ENCODE peak calls at places on chromosomes 1 and 21, in seven cellular contexts. X, K, F, M, A, R and N are unnamed samples.

GRCh38 chr1:12619396-12620141 is 1.6 kb upstream of the DHRS3 start:
- DNase-seq in M (peak), R (no peak), K (peak), X (peak), F (peak), A (peak), N (peak)

GRCh38 chr1:1217621-1218523 is 3.9 kb upstream of the TNFRSF4 start:
- DNase-seq in X (no peak), R (no peak), A (no peak), F (no peak), M (no peak), K (no peak), N (peak)

GRCh38 chr1:29651684-29652665 is 415.7 kb downstream of the PTPRU start:
- DNase-seq in A (no peak), R (no peak), F (no peak), X (no peak), M (no peak), K (no peak), N (no peak)

GRCh38 chr1:244068563-244068962 is 17.5 kb downstream of the ZBTB18 start:
- DNase-seq in M (no peak), X (no peak), A (peak), R (no peak), F (no peak), K (no peak), N (no peak)

GRCh38 chr21:42653492-42654061 is at the start of gene PDE9A:
- DNase-seq in R (no peak), A (no peak), X (peak), F (no peak), K (no peak), M (peak), N (no peak)

GRCh38 chr1:29503441-29503840 is 267.1 kb downstream of the PTPRU start:
- DNase-seq in M (no peak), X (no peak), A (no peak), K (no peak), F (no peak), R (no peak), N (no peak)

GRCh38 chr1:51325878-51326755 is 4.2 kb downstream of the TTC39A start:
- DNase-seq in F (no peak), R (no peak), X (no peak), M (no peak), A (no peak), K (no peak), N (no peak)

GRCh38 chr1:51311826-51312225 is 18.5 kb downstream of the TTC39A start:
- DNase-seq in R (no peak), M (no peak), K (no peak), A (no peak), X (no peak), F (no peak), N (no peak)

GRCh38 chr1:154961497-154962237 is at the start of gene PYGO2:
- DNase-seq in R (no peak), M (peak), A (peak), X (peak), K (peak), F (peak), N (no peak)

GRCh38 chr1:63709267-63709828 is 64.5 kb upstream of the ROR1 start:
- DNase-seq in R (no peak), A (no peak), M (no peak), F (no peak), K (no peak), X (no peak), N (no peak)

GRCh38 chr1:77282187-77282865 is 507 bp downstream of the AK5 start:
- DNase-seq in R (no peak), X (peak), A (peak), K (peak), M (no peak), F (no peak), N (peak)

GRCh38 chr1:199705825-199706224 is 321.7 kb upstream of the NR5A2 start:
- DNase-seq in F (no peak), X (no peak), M (no peak), K (no peak), R (no peak), A (no peak), N (no peak)

GRCh38 chr21:45363921-45364463 is 41.0 kb upstream of the COL18A1 start:
- DNase-seq in M (peak), K (peak), F (no peak), X (peak), A (peak), R (no peak), N (peak)

GRCh38 chr1:207962716-207963428 is 51.9 kb upstream of the CD34 start:
- DNase-seq in A (no peak), X (peak), F (no peak), K (peak), M (peak), R (no peak), N (no peak)

GRCh38 chr1:157087030-157087429 is 12.6 kb downstream of the ETV3L start:
- DNase-seq in R (no peak), A (no peak), M (no peak), F (no peak), X (no peak), K (no peak), N (no peak)

GRCh38 chr1:197218857-197219256 is 49.2 kb upstream of the CRB1 start:
- DNase-seq in X (no peak), K (no peak), F (no peak), A (no peak), M (no peak), R (no peak), N (no peak)

GRCh38 chr1:6508876-6509602 is 17.6 kb upstream of the PLEKHG5 start:
- DNase-seq in X (no peak), K (no peak), M (no peak), R (no peak), A (no peak), F (no peak), N (no peak)

GRCh38 chr1:160907976-160908375 is 23.0 kb upstream of the ITLN1 start:
- DNase-seq in R (no peak), M (peak), K (no peak), X (no peak), A (no peak), F (no peak), N (no peak)

GRCh38 chr1:201408815-201409200 is 9.7 kb upstream of the LAD1 start:
- DNase-seq in F (no peak), K (no peak), A (no peak), M (no peak), X (no peak), R (no peak), N (no peak)

GRCh38 chr1:62476525-62477219 is 39.8 kb downstream of the USP1 start:
- DNase-seq in X (no peak), A (no peak), K (no peak), F (no peak), R (peak), M (no peak), N (no peak)

GRCh38 chr1:220879509-220880366 is 495 bp downstream of the HLX start:
- DNase-seq in X (peak), R (no peak), A (peak), F (no peak), M (no peak), K (peak), N (peak)

GRCh38 chr1:220880726-220881506 is 1.7 kb downstream of the HLX start:
- DNase-seq in A (peak), X (peak), F (no peak), K (peak), M (peak), R (no peak), N (peak)

GRCh38 chr1:220884109-220884980 is 5.1 kb downstream of the HLX start:
- DNase-seq in F (no peak), M (no peak), A (no peak), X (peak), R (no peak), K (peak), N (no peak)

GRCh38 chr1:220880367-220880680 is 1.1 kb downstream of the HLX start:
- DNase-seq in M (no peak), R (no peak), A (no peak), F (no peak), K (peak), X (no peak), N (no peak)

GRCh38 chr1:220881918-220882891 is 3.0 kb downstream of the HLX start:
- DNase-seq in F (no peak), M (no peak), X (no peak), R (peak), A (peak), K (peak), N (no peak)
- H3K27ac ChIP-seq in F (no peak), M (no peak), X (no peak), R (no peak), A (peak), K (peak), N (no peak)

DNA sequence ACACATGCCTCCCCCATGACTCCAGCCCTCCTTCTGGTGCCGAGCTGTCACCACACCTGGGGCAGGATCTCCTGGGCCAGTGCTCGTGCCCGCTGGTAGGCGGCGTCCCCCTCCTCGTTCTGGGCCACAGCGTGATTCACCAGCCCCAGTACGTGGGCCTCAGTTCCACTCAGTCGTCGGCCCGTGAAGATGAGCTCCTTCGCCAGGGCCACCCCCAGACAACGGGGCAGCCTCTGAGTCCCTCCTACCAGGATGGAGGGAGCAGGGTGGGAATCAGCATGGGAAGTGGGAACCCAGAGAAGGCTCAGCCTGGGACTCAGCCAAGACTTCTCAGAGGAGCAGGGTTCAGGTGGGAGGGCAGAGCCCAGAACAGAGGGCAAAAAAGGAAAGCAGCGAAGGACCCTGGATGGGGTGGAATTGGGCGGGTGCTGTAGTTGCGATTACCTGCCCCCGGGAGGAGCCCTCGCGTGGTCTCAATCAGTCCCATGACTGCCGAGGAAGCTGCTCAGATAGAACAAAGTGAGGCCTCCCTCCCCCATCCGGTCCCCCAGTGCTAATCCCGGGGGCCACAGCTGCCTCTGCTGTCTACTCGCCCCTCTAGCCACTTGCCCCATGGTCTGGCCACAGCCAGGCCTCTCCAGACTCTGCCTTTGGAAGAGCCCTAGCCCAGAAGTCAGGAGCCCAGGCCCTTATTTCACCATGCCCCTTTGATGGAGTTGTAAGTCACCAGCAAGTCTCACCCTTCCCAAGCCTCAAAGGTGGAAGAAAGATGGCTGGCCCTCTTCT is 16.8 kb downstream of the ECHDC2 start:
- DNase-seq in A (no peak), F (no peak), M (no peak), X (no peak), R (peak), K (peak), N (peak)
- H3K27ac ChIP-seq in A (no peak), F (no peak), M (no peak), X (no peak), R (no peak), K (no peak), N (no peak)

DNA sequence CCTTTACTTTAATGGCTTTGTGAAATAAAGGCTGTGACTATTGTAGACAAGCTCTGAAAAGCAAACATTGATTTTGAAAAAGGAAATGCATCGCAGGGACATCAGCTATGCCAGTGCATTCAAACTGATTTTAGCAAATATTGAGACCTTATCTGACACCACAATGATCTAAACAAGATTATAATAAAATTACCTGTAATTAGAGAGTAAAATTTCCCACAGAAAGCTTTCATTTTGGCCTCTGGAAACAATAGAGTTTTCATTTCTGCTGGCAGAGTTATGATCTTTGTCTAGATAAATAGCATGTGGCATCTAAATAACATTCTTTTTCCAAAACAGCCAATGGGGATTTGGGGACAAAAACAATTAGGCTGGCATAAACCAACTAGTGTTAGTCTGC is 650.4 kb upstream of the PRMT6 start:
- DNase-seq in X (no peak), K (no peak), F (no peak), M (no peak), A (no peak), R (no peak), N (no peak)
- H3K27ac ChIP-seq in X (no peak), K (no peak), F (no peak), M (no peak), A (no peak), R (no peak), N (no peak)

GRCh38 chr1:167911413-167911812 is 2.5 kb downstream of the ADCY10 start:
- DNase-seq in F (no peak), R (no peak), A (no peak), M (no peak), X (no peak), K (no peak), N (no peak)

GRCh38 chr1:167912294-167912693 is 1.6 kb downstream of the ADCY10 start:
- DNase-seq in F (no peak), A (no peak), R (no peak), X (no peak), M (no peak), K (no peak), N (no peak)

GRCh38 chr1:167913895-167914502 is at the start of gene ADCY10:
- DNase-seq in R (no peak), K (no peak), A (no peak), X (no peak), F (no peak), M (no peak), N (no peak)

GRCh38 chr1:167909691-167910180 is 4.2 kb downstream of the ADCY10 start:
- DNase-seq in K (no peak), F (no peak), M (no peak), R (no peak), X (no peak), A (no peak), N (no peak)

GRCh38 chr1:167910530-167910929 is 3.4 kb downstream of the ADCY10 start:
- DNase-seq in K (no peak), R (no peak), A (no peak), X (no peak), F (no peak), M (no peak), N (no peak)
- H3K27ac ChIP-seq in K (no peak), R (no peak), A (no peak), X (no peak), F (no peak), M (no peak), N (no peak)

DNA sequence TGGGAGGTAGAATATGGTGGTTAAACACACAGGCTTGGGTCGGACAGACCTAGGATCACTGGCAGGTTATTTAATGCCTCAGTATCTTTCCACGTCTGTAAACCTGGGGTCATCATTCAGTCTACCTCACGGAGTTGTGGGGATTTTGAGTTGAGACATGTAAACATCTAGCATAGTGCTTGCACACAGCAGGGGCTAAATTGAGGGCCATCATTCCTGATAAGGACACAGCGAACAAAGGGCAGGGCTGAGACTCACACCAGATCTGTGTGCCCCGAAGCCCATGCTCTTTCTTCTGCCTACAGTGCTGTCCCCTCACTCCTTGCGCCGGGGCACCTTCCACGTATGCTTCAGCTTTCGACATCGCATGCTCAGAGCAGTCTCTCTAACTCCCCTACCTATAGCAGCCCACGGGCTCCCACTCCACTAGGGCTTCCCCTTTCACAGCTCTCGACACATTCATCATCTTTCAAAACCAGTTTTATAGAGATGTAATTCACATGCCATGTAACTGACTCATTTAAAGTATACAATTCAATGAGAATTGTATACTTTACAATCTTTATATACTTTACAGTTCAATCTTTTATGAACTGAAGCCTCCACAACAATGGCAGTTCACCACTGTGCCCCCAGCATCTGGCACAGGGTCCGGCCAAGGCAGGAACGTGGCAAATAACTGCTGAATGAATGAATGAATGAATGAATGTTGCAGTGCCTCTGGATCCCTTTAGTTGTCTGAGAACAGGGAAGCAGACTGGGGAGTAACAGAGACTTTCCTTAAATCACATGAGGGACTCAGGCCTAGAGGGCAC is 48.0 kb downstream of the GPR161 start:
- DNase-seq in K (no peak), A (peak), X (no peak), F (no peak), M (no peak), R (no peak), N (no peak)
- H3K27ac ChIP-seq in K (no peak), A (no peak), X (no peak), F (no peak), M (no peak), R (no peak), N (peak)

DNA sequence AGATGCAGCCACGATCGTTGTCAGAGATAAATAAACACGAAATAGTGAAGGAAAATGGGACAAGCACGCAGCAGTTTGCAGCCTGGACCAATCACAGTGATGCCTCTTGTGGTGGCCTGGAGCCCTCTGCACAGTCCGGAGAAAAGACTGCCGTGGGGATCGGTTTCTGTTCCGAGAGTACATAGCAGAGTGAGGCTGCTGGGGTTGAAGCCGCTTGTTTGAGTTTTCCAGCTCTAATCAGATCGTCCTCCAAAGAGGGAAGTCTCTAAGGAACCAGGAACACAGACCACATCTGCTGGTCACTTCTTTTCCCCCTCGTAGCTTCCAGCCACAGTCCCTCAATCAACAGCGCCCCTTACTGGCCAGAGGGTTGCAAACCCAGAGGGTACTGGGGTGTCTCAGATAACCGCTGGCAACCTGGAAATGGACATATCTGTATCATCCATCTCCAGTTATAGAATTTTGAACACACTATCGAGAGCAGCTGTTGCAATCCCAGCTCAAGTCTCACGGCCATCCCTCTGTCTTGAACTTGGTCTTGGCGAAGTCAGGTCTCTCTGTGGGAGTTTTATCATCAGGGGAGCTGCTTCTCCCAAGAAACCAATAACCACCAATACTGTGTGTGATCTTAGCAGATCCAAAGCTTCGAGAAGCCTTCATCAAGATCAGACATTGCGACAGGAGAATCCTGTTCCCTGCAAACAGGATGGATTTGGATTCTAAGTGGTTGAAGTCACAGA is 57.4 kb downstream of the OLIG1 start:
- DNase-seq in F (peak), K (peak), A (peak), X (peak), M (peak), R (no peak), N (peak)
- H3K27ac ChIP-seq in F (no peak), K (no peak), A (no peak), X (no peak), M (no peak), R (no peak), N (no peak)

DNA sequence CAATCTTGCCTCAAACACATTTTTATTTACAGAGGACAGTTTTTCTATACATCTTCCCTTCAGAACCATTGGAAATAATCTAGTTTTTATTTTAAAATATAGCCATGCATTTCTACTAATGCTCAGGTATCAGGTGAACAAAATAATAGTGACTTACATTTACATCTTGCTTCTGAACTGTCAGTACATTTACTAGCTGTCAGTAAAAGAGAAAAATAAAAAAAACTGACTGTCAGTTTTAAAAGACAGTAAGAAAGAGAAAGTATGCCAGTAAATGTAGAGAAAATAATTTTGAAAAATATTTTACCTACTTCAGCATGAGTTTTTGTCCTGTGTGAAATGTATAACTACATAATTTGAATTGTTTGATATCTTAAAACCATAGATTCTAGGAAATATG is 33.5 kb downstream of the USH2A start:
- DNase-seq in R (no peak), X (no peak), A (no peak), F (no peak), M (no peak), K (no peak), N (no peak)
- H3K27ac ChIP-seq in R (no peak), X (no peak), A (no peak), F (no peak), M (no peak), K (no peak), N (no peak)